ENCODE peak calls at places on chromosome 22, in nine cellular contexts. One of them, this sample, is unnamed.

GRCh38 chr22:44337658-44338004 is 24.9 kb upstream of the SHISAL1 start:
- DNase-seq in mesenchymal stem cell: peak; percentile 60
- DNase-seq in GM04504: peak; percentile 33
- DNase-seq in NCI-H1436: no peak
- DNase-seq in stimulated activated CD4-positive, alpha-beta T cell treated with anti-CD3 and anti-CD28 coated beads, Interleukin-15, amount 100 ng/mL, for 1 hour: no peak
- DNase-seq in psoas muscle: no peak
- DNase-seq in T1000: peak; percentile 16
- DNase-seq in T-helper 22 cell: no peak
- DNase-seq in HS-27A: no peak
- DNase-seq in this sample: peak; percentile 82

GRCh38 chr22:37230673-37231405 is 13.2 kb downstream of the RAC2 start:
- DNase-seq in mesenchymal stem cell: no peak
- DNase-seq in GM04504: no peak
- DNase-seq in NCI-H1436: no peak
- DNase-seq in stimulated activated CD4-positive, alpha-beta T cell treated with anti-CD3 and anti-CD28 coated beads, Interleukin-15, amount 100 ng/mL, for 1 hour: no peak
- DNase-seq in psoas muscle: no peak
- DNase-seq in T1000: no peak
- DNase-seq in T-helper 22 cell: peak; percentile 66
- DNase-seq in HS-27A: no peak
- DNase-seq in this sample: no peak

GRCh38 chr22:39208013-39208680 is 36.6 kb downstream of the PDGFB start:
- DNase-seq in mesenchymal stem cell: no peak
- DNase-seq in GM04504: no peak
- DNase-seq in NCI-H1436: no peak
- DNase-seq in stimulated activated CD4-positive, alpha-beta T cell treated with anti-CD3 and anti-CD28 coated beads, Interleukin-15, amount 100 ng/mL, for 1 hour: no peak
- DNase-seq in psoas muscle: no peak
- DNase-seq in T1000: no peak
- DNase-seq in T-helper 22 cell: no peak
- DNase-seq in HS-27A: no peak
- DNase-seq in this sample: no peak

GRCh38 chr22:21104126-21104691 is 58.5 kb downstream of the LRRC74B start:
- DNase-seq in mesenchymal stem cell: no peak
- DNase-seq in GM04504: no peak
- DNase-seq in NCI-H1436: no peak
- DNase-seq in stimulated activated CD4-positive, alpha-beta T cell treated with anti-CD3 and anti-CD28 coated beads, Interleukin-15, amount 100 ng/mL, for 1 hour: no peak
- DNase-seq in psoas muscle: no peak
- DNase-seq in T1000: no peak
- DNase-seq in T-helper 22 cell: no peak
- DNase-seq in HS-27A: no peak
- DNase-seq in this sample: no peak

GRCh38 chr22:49975543-49976389 is 15.2 kb downstream of the PIM3 start:
- DNase-seq in mesenchymal stem cell: no peak
- DNase-seq in GM04504: no peak
- DNase-seq in NCI-H1436: no peak
- DNase-seq in stimulated activated CD4-positive, alpha-beta T cell treated with anti-CD3 and anti-CD28 coated beads, Interleukin-15, amount 100 ng/mL, for 1 hour: peak; percentile 41
- DNase-seq in psoas muscle: peak; percentile 18
- DNase-seq in T1000: no peak
- DNase-seq in T-helper 22 cell: no peak
- DNase-seq in HS-27A: no peak
- DNase-seq in this sample: no peak

GRCh38 chr22:45242778-45243191 is 2.1 kb upstream of the KIAA0930 start:
- DNase-seq in mesenchymal stem cell: no peak
- DNase-seq in GM04504: no peak
- DNase-seq in NCI-H1436: peak; percentile 73
- DNase-seq in stimulated activated CD4-positive, alpha-beta T cell treated with anti-CD3 and anti-CD28 coated beads, Interleukin-15, amount 100 ng/mL, for 1 hour: no peak
- DNase-seq in psoas muscle: no peak
- DNase-seq in T1000: no peak
- DNase-seq in T-helper 22 cell: no peak
- DNase-seq in HS-27A: no peak
- DNase-seq in this sample: peak; percentile 94

GRCh38 chr22:40478456-40479125 is 108.2 kb downstream of the SGSM3 start:
- DNase-seq in mesenchymal stem cell: no peak
- DNase-seq in GM04504: no peak
- DNase-seq in NCI-H1436: no peak
- DNase-seq in stimulated activated CD4-positive, alpha-beta T cell treated with anti-CD3 and anti-CD28 coated beads, Interleukin-15, amount 100 ng/mL, for 1 hour: no peak
- DNase-seq in psoas muscle: no peak
- DNase-seq in T1000: no peak
- DNase-seq in T-helper 22 cell: no peak
- DNase-seq in HS-27A: no peak
- DNase-seq in this sample: no peak

GRCh38 chr22:41526802-41527799 is 17.2 kb downstream of the POLR3H start:
- DNase-seq in mesenchymal stem cell: peak; percentile 40
- DNase-seq in GM04504: no peak
- DNase-seq in NCI-H1436: peak; percentile 24
- DNase-seq in stimulated activated CD4-positive, alpha-beta T cell treated with anti-CD3 and anti-CD28 coated beads, Interleukin-15, amount 100 ng/mL, for 1 hour: peak; percentile 62
- DNase-seq in psoas muscle: peak; percentile 60
- DNase-seq in T1000: peak; percentile 30
- DNase-seq in T-helper 22 cell: peak; percentile 37
- DNase-seq in HS-27A: no peak
- DNase-seq in this sample: peak; percentile 2

GRCh38 chr22:45516923-45517675 is 14.4 kb downstream of the FBLN1 start:
- DNase-seq in mesenchymal stem cell: peak; percentile 59
- DNase-seq in GM04504: no peak
- DNase-seq in NCI-H1436: no peak
- DNase-seq in stimulated activated CD4-positive, alpha-beta T cell treated with anti-CD3 and anti-CD28 coated beads, Interleukin-15, amount 100 ng/mL, for 1 hour: no peak
- DNase-seq in psoas muscle: no peak
- DNase-seq in T1000: peak; percentile 21
- DNase-seq in T-helper 22 cell: no peak
- DNase-seq in HS-27A: no peak
- DNase-seq in this sample: no peak

This sample was measured in NCI-H345.